ENCODE peak calls at places on chromosomes 2 and 18, in four cellular contexts. One of them, this sample, is unnamed.

GRCh38 chr2:28276076-28276618 is 116.5 kb upstream of the FOSL2 start:
- DNase-seq in hepatocyte: peak; percentile 82
- DNase-seq in HCT116: peak; percentile 81
- DNase-seq in GM23248: peak; percentile 98
- DNase-seq in this sample: no peak

GRCh38 chr18:70195014-70195614 is 10.4 kb downstream of the RTTN start:
- DNase-seq in HCT116: no peak
- DNase-seq in hepatocyte: peak; percentile 28
- DNase-seq in GM23248: no peak
- DNase-seq in this sample: peak; percentile 83

GRCh38 chr18:23631746-23632145 is 31.0 kb downstream of the ANKRD29 start:
- DNase-seq in hepatocyte: no peak
- DNase-seq in HCT116: no peak
- DNase-seq in GM23248: peak; percentile 18
- DNase-seq in this sample: no peak

GRCh38 chr2:41933585-41934322 is 114.1 kb upstream of the PKDCC start:
- DNase-seq in hepatocyte: peak; percentile 75
- DNase-seq in GM23248: peak; percentile 97
- DNase-seq in HCT116: no peak
- DNase-seq in this sample: peak; percentile 43

GRCh38 chr2:9178110-9178904 is 28.3 kb upstream of the ASAP2 start:
- DNase-seq in GM23248: peak; percentile 47
- DNase-seq in HCT116: no peak
- DNase-seq in hepatocyte: peak; percentile 54
- DNase-seq in this sample: peak; percentile 53

GRCh38 chr18:48058486-48058885 is 128.0 kb upstream of the SMAD2 start:
- DNase-seq in HCT116: no peak
- DNase-seq in GM23248: no peak
- DNase-seq in hepatocyte: no peak
- DNase-seq in this sample: no peak

GRCh38 chr2:110752871-110753270 is 20.5 kb downstream of the ACOXL start:
- DNase-seq in GM23248: no peak
- DNase-seq in hepatocyte: no peak
- DNase-seq in HCT116: no peak
- DNase-seq in this sample: no peak

GRCh38 chr2:30237346-30238142 is 6.2 kb downstream of the LBH start:
- DNase-seq in hepatocyte: no peak
- DNase-seq in GM23248: peak; percentile 76
- DNase-seq in HCT116: no peak
- DNase-seq in this sample: no peak

GRCh38 chr2:97963880-97964279 is 31.9 kb downstream of the TMEM131 start:
- DNase-seq in GM23248: peak; percentile 14
- DNase-seq in hepatocyte: no peak
- DNase-seq in HCT116: no peak
- DNase-seq in this sample: no peak

GRCh38 chr2:1891971-1892486 is 147.7 kb upstream of the PXDN start:
- DNase-seq in GM23248: no peak
- DNase-seq in HCT116: no peak
- DNase-seq in hepatocyte: no peak
- DNase-seq in this sample: no peak

GRCh38 chr2:17583166-17583565 is 42.7 kb downstream of the VSNL1 start:
- DNase-seq in HCT116: no peak
- DNase-seq in GM23248: peak; percentile 48
- DNase-seq in hepatocyte: no peak
- DNase-seq in this sample: no peak

GRCh38 chr2:61470965-61471904 is at the start of gene USP34:
- DNase-seq in GM23248: peak; percentile 98
- DNase-seq in hepatocyte: peak; percentile 97
- DNase-seq in HCT116: peak; percentile 85
- DNase-seq in this sample: peak; percentile 90

GRCh38 chr2:122491011-122491410 is 735.6 kb downstream of the TSN start:
- DNase-seq in GM23248: no peak
- DNase-seq in HCT116: no peak
- DNase-seq in hepatocyte: no peak
- DNase-seq in this sample: no peak

GRCh38 chr2:176879596-176879995 is 333.0 kb upstream of the HNRNPA3 start:
- DNase-seq in GM23248: no peak
- DNase-seq in hepatocyte: no peak
- DNase-seq in HCT116: no peak
- DNase-seq in this sample: no peak

GRCh38 chr2:68039317-68039716 is 23.5 kb downstream of the C1D start:
- DNase-seq in HCT116: no peak
- DNase-seq in GM23248: no peak
- DNase-seq in hepatocyte: no peak
- DNase-seq in this sample: no peak

GRCh38 chr18:38706373-38706772 is 1140.8 kb upstream of the CELF4 start:
- DNase-seq in GM23248: no peak
- DNase-seq in hepatocyte: no peak
- DNase-seq in HCT116: no peak
- DNase-seq in this sample: no peak

DNA sequence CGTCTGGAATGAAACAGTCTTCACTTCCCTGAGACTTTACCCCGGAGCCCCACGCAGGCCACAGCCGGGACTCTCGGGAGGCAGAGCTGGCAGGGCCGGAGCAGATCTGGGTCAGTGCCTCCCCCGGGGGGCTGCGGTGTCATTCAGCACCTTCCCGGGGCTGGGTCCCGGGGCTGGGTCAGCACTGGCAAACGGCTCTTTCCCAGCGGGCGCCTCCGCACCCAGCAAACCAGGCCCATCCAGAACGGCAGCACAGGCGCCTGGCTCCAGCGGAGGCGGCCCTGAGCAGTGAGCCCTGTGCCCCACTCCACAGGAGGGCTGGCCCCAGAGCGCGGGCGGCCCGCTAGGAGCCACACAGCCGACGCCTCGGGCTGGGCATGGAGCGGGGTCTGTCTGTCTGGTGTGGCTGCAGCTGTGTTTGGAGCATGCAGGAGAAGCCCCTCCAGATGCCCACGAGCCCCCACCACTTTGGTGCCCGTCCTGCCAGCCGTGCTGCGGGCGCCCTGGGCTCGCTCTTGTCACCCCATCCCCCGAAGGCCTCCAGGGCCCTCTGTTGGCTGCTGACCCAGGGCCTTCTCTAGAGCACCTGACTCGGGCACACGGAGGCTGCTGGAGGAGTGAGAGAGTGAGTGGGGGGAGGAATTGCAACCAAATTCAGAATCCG is 132.1 kb upstream of the CTDP1 start:
- DNase-seq in GM23248: no peak
- DNase-seq in HCT116: no peak
- DNase-seq in hepatocyte: no peak
- DNase-seq in this sample: no peak
- TF ChIP-seq EZH2phosphoT487 in GM23248: no peak
- TF ChIP-seq EZH2phosphoT487 in HCT116: no peak
- TF ChIP-seq EZH2phosphoT487 in hepatocyte: no peak
- TF ChIP-seq EZH2phosphoT487 in this sample: no peak

GRCh38 chr2:54725343-54726099 is 2.1 kb downstream of the EML6 start:
- DNase-seq in GM23248: no peak
- DNase-seq in HCT116: no peak
- DNase-seq in hepatocyte: no peak
- DNase-seq in this sample: no peak
- H2AFZ ChIP-seq in GM23248: no peak overlapping the region
- H2AFZ ChIP-seq in HCT116: no peak overlapping the region
- H2AFZ ChIP-seq in hepatocyte: no peak overlapping the region
- H2AFZ ChIP-seq in this sample: no peak overlapping the region

DNA sequence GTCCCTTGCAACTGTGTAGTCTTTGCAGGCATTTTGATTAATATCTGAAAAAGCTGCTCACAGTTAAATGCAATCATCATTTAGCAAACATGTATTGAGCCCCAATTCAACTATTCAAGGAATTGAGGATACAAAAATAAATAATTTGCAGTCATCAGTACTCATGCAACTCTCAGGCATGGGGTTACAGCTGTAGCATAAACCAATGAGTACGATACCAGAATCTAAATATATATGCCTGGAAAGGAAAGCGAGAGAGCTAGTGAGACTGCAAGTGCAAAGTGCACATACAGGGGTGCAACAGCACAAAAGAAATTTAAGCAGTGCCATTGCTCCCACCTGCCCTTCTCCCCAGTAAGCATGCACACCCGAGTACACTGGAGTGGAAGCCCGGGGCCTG is 216.4 kb downstream of the AFF3 start:
- DNase-seq in GM23248: no peak
- DNase-seq in hepatocyte: no peak
- DNase-seq in HCT116: no peak
- DNase-seq in this sample: no peak
- TF ChIP-seq EZH2phosphoT487 in GM23248: no peak
- TF ChIP-seq EZH2phosphoT487 in hepatocyte: no peak
- TF ChIP-seq EZH2phosphoT487 in HCT116: no peak
- TF ChIP-seq EZH2phosphoT487 in this sample: no peak

DNA sequence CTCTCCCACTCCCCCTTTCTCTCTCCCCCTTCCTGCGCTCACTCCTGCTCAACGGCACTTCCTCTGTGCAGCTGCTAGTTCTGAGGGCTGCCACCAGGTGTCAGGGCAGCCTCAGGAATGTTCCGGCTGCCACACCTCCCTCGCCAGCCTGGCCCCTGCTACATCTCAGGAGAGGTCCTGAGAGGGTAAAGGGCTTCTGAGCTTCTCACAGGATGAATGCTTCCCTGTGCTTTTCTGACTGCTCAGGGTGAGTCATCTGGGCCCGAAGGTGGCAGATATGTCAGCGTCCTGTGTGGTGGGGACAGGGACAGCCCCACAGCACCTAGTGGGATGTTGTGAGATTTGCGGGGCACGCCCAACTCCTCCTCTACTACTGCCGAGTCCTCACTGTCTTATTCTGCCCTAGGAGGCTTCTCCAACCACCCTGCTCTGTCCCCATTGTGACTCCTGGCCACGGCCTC is 49.0 kb downstream of the PLEKHB2 start:
- DNase-seq in HCT116: peak; percentile 33
- DNase-seq in hepatocyte: peak; percentile 91
- DNase-seq in GM23248: peak; percentile 80
- DNase-seq in this sample: peak; percentile 68
- H2AFZ ChIP-seq in HCT116: no peak overlapping the region
- H2AFZ ChIP-seq in hepatocyte: no peak overlapping the region
- H2AFZ ChIP-seq in GM23248: peak overlapping the region; percentile 25
- H2AFZ ChIP-seq in this sample: no peak overlapping the region

DNA sequence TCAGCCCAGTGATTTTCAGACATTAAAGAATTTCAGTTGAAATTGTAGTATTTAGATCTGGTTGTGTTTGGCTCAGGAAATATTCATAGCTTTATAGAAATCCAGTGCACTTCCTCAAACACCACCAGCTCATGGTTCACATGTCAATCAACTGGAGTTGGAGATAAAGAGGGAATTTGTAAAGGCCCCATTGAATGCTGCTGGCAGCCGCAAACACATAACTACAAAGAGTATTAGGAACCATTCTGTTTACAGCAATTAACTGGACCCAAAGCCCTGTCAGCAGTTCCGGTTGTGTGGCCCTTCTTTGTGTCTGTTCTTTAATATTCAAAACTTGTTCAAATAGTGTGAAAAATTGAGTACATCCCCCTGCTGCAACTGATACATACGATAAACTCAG is 107.4 kb upstream of the LRRTM4 start:
- DNase-seq in hepatocyte: no peak
- DNase-seq in HCT116: no peak
- DNase-seq in GM23248: no peak
- DNase-seq in this sample: no peak
- TF ChIP-seq EZH2phosphoT487 in hepatocyte: no peak
- TF ChIP-seq EZH2phosphoT487 in HCT116: no peak
- TF ChIP-seq EZH2phosphoT487 in GM23248: no peak
- TF ChIP-seq EZH2phosphoT487 in this sample: no peak

DNA sequence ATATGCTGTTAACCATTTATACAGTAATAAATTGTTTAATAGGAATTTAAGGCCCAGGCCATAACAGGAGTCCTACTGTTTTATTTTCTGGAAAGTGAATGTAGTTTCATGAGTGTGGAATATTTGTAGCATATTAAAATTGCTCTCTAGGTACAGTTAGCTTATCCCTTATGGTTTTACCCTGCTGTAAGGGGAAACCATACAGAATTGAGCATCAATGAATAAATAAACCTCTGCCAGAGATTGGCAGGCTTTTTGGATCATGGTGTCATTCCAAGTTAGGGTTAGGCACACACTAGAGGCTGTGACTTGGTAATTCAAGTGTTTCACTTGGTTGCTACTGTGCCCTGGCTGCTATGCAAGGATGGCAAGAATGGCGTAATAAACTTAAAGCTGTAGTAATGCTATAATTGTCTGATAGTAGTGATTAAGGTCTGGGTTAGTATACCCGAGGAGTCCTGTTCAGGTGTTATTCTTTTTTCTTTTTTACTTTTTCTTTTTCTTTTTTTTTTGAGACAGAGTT is 30.4 kb downstream of the BMPR2 start:
- DNase-seq in hepatocyte: no peak
- DNase-seq in HCT116: no peak
- DNase-seq in GM23248: peak; percentile 25
- DNase-seq in this sample: no peak
- H2AFZ ChIP-seq in hepatocyte: no peak overlapping the region
- H2AFZ ChIP-seq in HCT116: no peak overlapping the region
- H2AFZ ChIP-seq in GM23248: no peak overlapping the region
- H2AFZ ChIP-seq in this sample: no peak overlapping the region

GRCh38 chr18:8962906-8963635 is 139.4 kb upstream of the NDUFV2 start:
- DNase-seq in hepatocyte: no peak
- DNase-seq in HCT116: no peak
- DNase-seq in GM23248: no peak
- DNase-seq in this sample: no peak

GRCh38 chr18:8958660-8959059 is 143.8 kb upstream of the NDUFV2 start:
- DNase-seq in GM23248: no peak
- DNase-seq in hepatocyte: no peak
- DNase-seq in HCT116: no peak
- DNase-seq in this sample: no peak

GRCh38 chr18:8959551-8960135 is 142.9 kb upstream of the NDUFV2 start:
- DNase-seq in GM23248: no peak
- DNase-seq in hepatocyte: peak; percentile 14
- DNase-seq in HCT116: no peak
- DNase-seq in this sample: no peak

GRCh38 chr18:8962192-8962772 is 140.2 kb upstream of the NDUFV2 start:
- DNase-seq in hepatocyte: no peak
- DNase-seq in HCT116: no peak
- DNase-seq in GM23248: no peak
- DNase-seq in this sample: no peak

GRCh38 chr18:8960740-8961657 is 141.5 kb upstream of the NDUFV2 start:
- DNase-seq in GM23248: peak; percentile 88
- DNase-seq in hepatocyte: no peak
- DNase-seq in HCT116: no peak
- DNase-seq in this sample: no peak
- TF ChIP-seq EZH2phosphoT487 in GM23248: no peak
- TF ChIP-seq EZH2phosphoT487 in hepatocyte: no peak
- TF ChIP-seq EZH2phosphoT487 in HCT116: no peak
- TF ChIP-seq EZH2phosphoT487 in this sample: no peak

DNA sequence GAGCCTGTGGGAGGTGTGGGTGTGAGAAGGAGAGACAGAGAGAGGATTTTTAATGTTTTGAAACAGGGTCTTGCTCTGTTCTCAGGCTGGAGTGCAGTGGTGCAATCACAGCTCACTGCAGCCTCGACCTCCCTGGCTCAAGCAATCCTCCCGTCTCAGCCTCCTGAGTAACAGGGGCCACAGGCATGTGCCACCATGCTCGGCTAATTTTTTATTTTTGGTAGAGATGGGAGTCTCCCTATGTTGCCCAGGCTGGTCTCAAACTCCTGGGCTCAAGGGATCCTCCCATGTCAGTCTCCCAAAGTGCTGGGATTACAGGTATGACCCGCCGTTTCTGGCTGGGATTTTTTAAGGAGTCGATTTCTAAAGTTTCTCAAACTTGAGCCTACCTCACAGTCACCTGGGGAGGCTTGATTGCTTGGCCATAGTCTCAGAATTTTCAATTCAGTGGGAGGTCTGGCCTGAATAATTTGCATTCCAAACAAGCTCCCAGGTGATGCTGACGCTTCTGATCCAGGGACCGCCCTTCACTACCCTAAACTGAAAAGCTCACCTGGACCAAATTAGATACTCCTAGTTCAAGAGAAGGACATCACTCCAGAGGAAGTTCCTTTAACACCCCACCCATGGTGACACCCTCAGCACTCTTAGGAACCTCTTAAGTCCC is 70.8 kb upstream of the SLC1A4 start:
- DNase-seq in hepatocyte: no peak
- DNase-seq in HCT116: no peak
- DNase-seq in GM23248: no peak
- DNase-seq in this sample: peak; percentile 59
- H2AFZ ChIP-seq in hepatocyte: peak overlapping the region; percentile 70
- H2AFZ ChIP-seq in HCT116: no peak overlapping the region
- H2AFZ ChIP-seq in GM23248: peak overlapping the region; percentile 94
- H2AFZ ChIP-seq in this sample: no peak overlapping the region

This sample was measured in MM.1S.